ENCODE peak calls at places on chromosomes 12 and 14, in nine cellular contexts. M is cardiac muscle cell, F is AG09309, L is PC-3, K is WTC11, G is AG04450, I is pancreas, N is GM12865, B is GM13977. A is an unnamed sample.

GRCh38 chr14:93734961-93735360 is 53.3 kb downstream of the PRIMA1 start:
- DNase-seq in L (no peak), N (no peak), M (no peak), G (no peak), I (no peak), B (no peak), F (no peak), K (no peak), A (no peak)

GRCh38 chr12:80837342-80837978 is 100.3 kb downstream of the LIN7A start:
- DNase-seq in I (no peak), L (peak; percentile 51), B (no peak), N (peak; percentile 46), M (peak; percentile 66), F (peak; percentile 45), K (peak; percentile 48), G (peak; percentile 38), A (peak; percentile 18)

GRCh38 chr12:77116277-77116676 is 50.9 kb upstream of the E2F7 start:
- DNase-seq in F (no peak), K (no peak), B (no peak), G (no peak), N (no peak), M (no peak), I (no peak), L (no peak), A (no peak)

GRCh38 chr14:95472819-95473251 is 43.6 kb downstream of the SYNE3 start:
- DNase-seq in M (no peak), K (no peak), G (no peak), I (no peak), B (no peak), F (no peak), L (no peak), N (no peak), A (no peak)

GRCh38 chr12:69115955-69116354 is 123.4 kb upstream of the CPSF6 start:
- DNase-seq in M (no peak), G (no peak), F (no peak), I (no peak), L (no peak), K (peak; percentile 20), B (no peak), N (no peak), A (no peak)

GRCh38 chr12:80031229-80031628 is 68.1 kb upstream of the OTOGL start:
- DNase-seq in F (no peak), L (no peak), B (no peak), M (no peak), K (no peak), I (no peak), G (no peak), N (no peak), A (no peak)

GRCh38 chr12:116559330-116560080 is at the start of gene MAP1LC3B2:
- DNase-seq in M (no peak), B (peak; percentile 81), I (peak; percentile 87), G (no peak), N (peak; percentile 98), K (no peak), F (no peak), L (peak; percentile 74), A (peak; percentile 12)

GRCh38 chr12:88432536-88433462 is 147.5 kb downstream of the KITLG start:
- DNase-seq in K (no peak), M (no peak), G (no peak), I (no peak), N (no peak), B (no peak), L (peak; percentile 37), F (no peak), A (no peak)

GRCh38 chr14:71437870-71438269 is 494.4 kb upstream of the RGS6 start:
- DNase-seq in L (peak; percentile 38), G (no peak), F (no peak), N (no peak), K (no peak), B (no peak), M (no peak), I (no peak), A (no peak)

GRCh38 chr14:23009939-23010718 is at the start of gene C14orf93:
- DNase-seq in L (peak; percentile 71), M (peak; percentile 67), B (peak; percentile 91), K (peak; percentile 84), F (no peak), I (peak; percentile 86), G (no peak), N (peak; percentile 87), A (peak; percentile 67)

GRCh38 chr14:76464856-76465255 is 88.9 kb downstream of the ESRRB start:
- DNase-seq in M (peak; percentile 39), N (no peak), B (no peak), I (no peak), F (no peak), G (no peak), K (no peak), L (no peak), A (no peak)

GRCh38 chr12:92560713-92561542 is 141.9 kb upstream of the PLEKHG7 start:
- DNase-seq in L (no peak), K (no peak), G (no peak), I (no peak), M (no peak), F (no peak), B (no peak), N (peak; percentile 55), A (no peak)

GRCh38 chr12:11769723-11770514 is 120.4 kb downstream of the ETV6 start:
- DNase-seq in I (no peak), K (no peak), G (no peak), L (no peak), M (no peak), N (no peak), F (no peak), B (no peak), A (no peak)

GRCh38 chr12:89235189-89235993 is 116.9 kb downstream of the DUSP6 start:
- DNase-seq in M (no peak), I (no peak), F (no peak), B (no peak), L (no peak), K (no peak), N (no peak), G (no peak), A (no peak)

GRCh38 chr12:2622460-2622859 is 172.3 kb upstream of the FKBP4 start:
- DNase-seq in I (no peak), L (no peak), K (no peak), M (no peak), B (no peak), F (no peak), N (no peak), G (no peak), A (no peak)

GRCh38 chr12:2627343-2628191 is 167.2 kb upstream of the FKBP4 start:
- DNase-seq in B (no peak), M (no peak), K (no peak), N (no peak), I (no peak), F (no peak), L (no peak), G (no peak), A (no peak)

GRCh38 chr12:2625267-2625666 is 169.5 kb upstream of the FKBP4 start:
- DNase-seq in G (no peak), N (no peak), B (no peak), F (no peak), I (no peak), M (no peak), K (peak; percentile 29), L (no peak), A (no peak)

GRCh38 chr12:2623472-2623871 is 171.3 kb upstream of the FKBP4 start:
- DNase-seq in M (no peak), N (no peak), K (no peak), L (no peak), B (no peak), F (no peak), I (no peak), G (no peak), A (no peak)

DNA sequence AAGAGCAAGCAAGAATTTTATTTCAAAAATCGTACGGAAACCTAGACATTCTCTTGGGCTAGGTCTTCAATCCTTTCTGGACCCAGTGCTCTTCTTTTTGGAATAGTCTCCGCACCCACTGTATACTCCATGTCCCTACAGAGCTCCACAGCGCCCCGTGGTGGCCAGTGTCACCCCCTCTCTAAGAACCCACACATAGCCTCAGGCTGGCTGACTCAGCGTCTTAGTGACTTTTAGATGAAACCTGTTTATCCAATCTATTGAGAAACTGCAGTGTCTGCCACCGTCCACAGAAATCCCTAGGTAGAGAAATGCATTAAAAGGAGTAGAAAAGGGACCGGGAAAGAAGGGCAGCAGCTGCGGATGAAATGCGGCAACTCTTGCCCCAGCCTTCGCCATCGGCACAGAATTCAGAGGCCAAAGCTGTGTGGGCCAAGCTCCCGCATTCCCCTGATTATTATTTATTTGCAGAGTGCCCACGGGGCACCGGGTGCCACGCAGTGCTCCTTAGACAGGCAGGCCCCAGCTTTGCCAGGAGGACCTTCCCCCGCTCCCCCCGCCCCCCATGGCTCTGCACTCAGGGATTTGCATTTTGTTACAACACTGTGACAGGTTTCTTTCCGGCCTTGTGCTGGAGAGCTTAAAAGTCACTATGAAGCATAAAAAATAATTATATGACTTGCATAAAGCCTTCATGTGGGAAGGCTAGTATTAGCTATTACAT is 170.1 kb upstream of the FKBP4 start:
- DNase-seq in B (no peak), I (no peak), K (peak; percentile 87), M (peak; percentile 41), F (no peak), N (peak; percentile 14), L (peak; percentile 65), G (no peak), A (peak; percentile 20)
- TF ChIP-seq CTCF in B (peak; percentile 29), I (no peak), K (peak; percentile 66), M (peak; percentile 27), F (peak; percentile 52), N (peak; percentile 22), L (peak; percentile 56), G (peak; percentile 47), A (peak; percentile 73)

GRCh38 chr14:21840765-21841164 is 167.1 kb upstream of the OR4E1 start:
- DNase-seq in L (peak; percentile 17), B (no peak), K (no peak), F (no peak), M (no peak), G (no peak), N (peak; percentile 7), I (no peak), A (no peak)
- TF ChIP-seq CTCF in L (peak; percentile 50), B (no peak), K (no peak), F (no peak), M (no peak), G (no peak), N (no peak), I (no peak), A (no peak)

GRCh38 chr14:53401646-53402045 is 248.5 kb upstream of the DDHD1 start:
- DNase-seq in B (no peak), I (no peak), L (no peak), F (no peak), N (no peak), K (no peak), G (no peak), M (no peak), A (no peak)

DNA sequence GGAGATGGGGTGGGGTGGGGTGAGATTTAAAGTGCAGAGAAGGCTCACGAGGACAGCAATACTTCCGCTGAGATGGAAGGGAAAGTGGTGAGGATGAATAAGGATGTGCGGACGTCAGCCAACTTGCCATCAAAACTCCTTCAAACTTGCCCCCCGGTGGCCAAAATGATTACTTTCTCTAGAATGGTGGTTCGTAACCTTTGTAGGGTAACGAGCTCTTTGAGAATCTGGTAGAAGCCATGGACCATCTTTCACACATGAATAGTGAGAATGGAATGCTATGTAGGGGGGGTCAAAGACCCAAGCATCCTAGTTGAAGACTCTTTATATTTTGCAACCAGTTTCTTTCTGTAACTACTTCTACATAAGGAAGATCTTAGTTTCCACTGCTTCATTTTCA is 245.9 kb upstream of the DDHD1 start:
- DNase-seq in M (no peak), K (peak; percentile 58), F (peak; percentile 60), I (no peak), B (no peak), G (no peak), N (peak; percentile 12), L (peak; percentile 65), A (peak; percentile 2)
- TF ChIP-seq CTCF in M (no peak), K (no peak), F (peak; percentile 34), I (no peak), B (no peak), G (peak; percentile 32), N (peak; percentile 9), L (peak; percentile 62), A (peak; percentile 40)

GRCh38 chr12:96208801-96209534 is 14.8 kb downstream of the ELK3 start:
- DNase-seq in L (no peak), N (no peak), M (no peak), F (no peak), G (no peak), B (no peak), I (no peak), K (no peak), A (no peak)
- TF ChIP-seq CTCF in L (peak; percentile 38), N (no peak), M (no peak), F (peak; percentile 2), G (peak; percentile 20), B (no peak), I (no peak), K (no peak), A (no peak)